ENCODE peak calls at places on chromosomes 5 and 9, in five cellular contexts. P is neural crest cell, S is HTR-8/SVneo, N is DMS53, B is mesendoderm. R is an unnamed sample.
A peak's percentile ranks its signal among the peaks of the same experiment; 100 is the strongest.

GRCh38 chr9:116868212-116868611 is 181.1 kb downstream of the TRIM32 start:
- DNase-seq in S (no peak), P (no peak), N (peak; percentile 2), B (no peak), R (no peak)

GRCh38 chr5:16808936-16809815 is 126.9 kb downstream of the MYO10 start:
- DNase-seq in S (no peak), B (no peak), P (no peak), N (no peak), R (no peak)

GRCh38 chr9:33175633-33176325 is 8.6 kb upstream of the B4GALT1 start:
- DNase-seq in S (no peak), B (no peak), N (no peak), P (no peak), R (no peak)

GRCh38 chr5:65013141-65013540 is 244.4 kb downstream of the CWC27 start:
- DNase-seq in P (no peak), S (no peak), N (no peak), B (no peak), R (no peak)

GRCh38 chr5:81749186-81749561 is 1.7 kb downstream of the SSBP2 start:
- DNase-seq in S (no peak), N (no peak), B (no peak), P (no peak), R (no peak)

GRCh38 chr5:146995878-146996277 is 117.3 kb upstream of the PPP2R2B start:
- DNase-seq in S (no peak), B (no peak), N (peak; percentile 84), P (no peak), R (no peak)

GRCh38 chr5:137215780-137216179 is 283.3 kb downstream of the SPOCK1 start:
- DNase-seq in S (no peak), P (no peak), B (no peak), N (no peak), R (no peak)

GRCh38 chr5:145915970-145916638 is 20.3 kb upstream of the SH3RF2 start:
- DNase-seq in N (no peak), P (no peak), S (no peak), B (no peak), R (no peak)

GRCh38 chr5:159908201-159908940 is 7.9 kb upstream of the ADRA1B start:
- DNase-seq in B (peak; percentile 14), N (no peak), S (no peak), P (no peak), R (no peak)